ENCODE peak calls at places on chromosomes 2 and 18, in seven cellular contexts. One of them, this sample, is unnamed.

GRCh38 chr2:216717491-216717901 is 22.1 kb upstream of the IGFBP5 start:
- DNase-seq in CD4-positive, alpha-beta T cell: no peak
- DNase-seq in fibroblast of mammary gland: no peak
- DNase-seq in NCI-H1694 treated with DMSO at 0.1 percent for 48 hours: no peak
- DNase-seq in putamen: no peak
- DNase-seq in activated CD4-positive, alpha-beta T cell treated with anti-CD3 and anti-CD28 coated beads, Interleukin-2, amount 50 U/mL, for 1 hour: no peak
- DNase-seq in dorsolateral prefrontal cortex: no peak
- DNase-seq in this sample: no peak

GRCh38 chr2:65022189-65022588 is 33.0 kb downstream of the SLC1A4 start:
- DNase-seq in putamen: no peak
- DNase-seq in activated CD4-positive, alpha-beta T cell treated with anti-CD3 and anti-CD28 coated beads, Interleukin-2, amount 50 U/mL, for 1 hour: no peak
- DNase-seq in CD4-positive, alpha-beta T cell: no peak
- DNase-seq in NCI-H1694 treated with DMSO at 0.1 percent for 48 hours: no peak
- DNase-seq in fibroblast of mammary gland: no peak
- DNase-seq in dorsolateral prefrontal cortex: no peak
- DNase-seq in this sample: no peak

GRCh38 chr2:165681841-165682240 is 112.2 kb downstream of the GALNT3 start:
- DNase-seq in CD4-positive, alpha-beta T cell: no peak
- DNase-seq in fibroblast of mammary gland: no peak
- DNase-seq in putamen: peak
- DNase-seq in dorsolateral prefrontal cortex: no peak
- DNase-seq in NCI-H1694 treated with DMSO at 0.1 percent for 48 hours: no peak
- DNase-seq in activated CD4-positive, alpha-beta T cell treated with anti-CD3 and anti-CD28 coated beads, Interleukin-2, amount 50 U/mL, for 1 hour: no peak
- DNase-seq in this sample: no peak

GRCh38 chr2:127953128-127953718 is 67.5 kb upstream of the AMMECR1L start:
- DNase-seq in activated CD4-positive, alpha-beta T cell treated with anti-CD3 and anti-CD28 coated beads, Interleukin-2, amount 50 U/mL, for 1 hour: no peak
- DNase-seq in CD4-positive, alpha-beta T cell: no peak
- DNase-seq in dorsolateral prefrontal cortex: no peak
- DNase-seq in putamen: peak
- DNase-seq in fibroblast of mammary gland: peak
- DNase-seq in NCI-H1694 treated with DMSO at 0.1 percent for 48 hours: no peak
- DNase-seq in this sample: peak

GRCh38 chr2:141331127-141331526 is 799.7 kb downstream of the LRP1B start:
- DNase-seq in CD4-positive, alpha-beta T cell: no peak
- DNase-seq in activated CD4-positive, alpha-beta T cell treated with anti-CD3 and anti-CD28 coated beads, Interleukin-2, amount 50 U/mL, for 1 hour: no peak
- DNase-seq in dorsolateral prefrontal cortex: no peak
- DNase-seq in putamen: peak
- DNase-seq in fibroblast of mammary gland: peak
- DNase-seq in NCI-H1694 treated with DMSO at 0.1 percent for 48 hours: no peak
- DNase-seq in this sample: no peak

GRCh38 chr2:110678457-110679336 is 834 bp upstream of the BUB1 start:
- DNase-seq in activated CD4-positive, alpha-beta T cell treated with anti-CD3 and anti-CD28 coated beads, Interleukin-2, amount 50 U/mL, for 1 hour: no peak
- DNase-seq in fibroblast of mammary gland: no peak
- DNase-seq in dorsolateral prefrontal cortex: peak
- DNase-seq in NCI-H1694 treated with DMSO at 0.1 percent for 48 hours: no peak
- DNase-seq in putamen: peak
- DNase-seq in CD4-positive, alpha-beta T cell: no peak
- DNase-seq in this sample: peak

GRCh38 chr2:44671896-44672295 is 269.6 kb upstream of the SIX3 start:
- DNase-seq in CD4-positive, alpha-beta T cell: no peak
- DNase-seq in NCI-H1694 treated with DMSO at 0.1 percent for 48 hours: no peak
- DNase-seq in dorsolateral prefrontal cortex: no peak
- DNase-seq in putamen: no peak
- DNase-seq in activated CD4-positive, alpha-beta T cell treated with anti-CD3 and anti-CD28 coated beads, Interleukin-2, amount 50 U/mL, for 1 hour: no peak
- DNase-seq in fibroblast of mammary gland: no peak
- DNase-seq in this sample: no peak

GRCh38 chr2:120541553-120541932 is 194.1 kb upstream of the GLI2 start:
- DNase-seq in putamen: no peak
- DNase-seq in activated CD4-positive, alpha-beta T cell treated with anti-CD3 and anti-CD28 coated beads, Interleukin-2, amount 50 U/mL, for 1 hour: no peak
- DNase-seq in NCI-H1694 treated with DMSO at 0.1 percent for 48 hours: no peak
- DNase-seq in CD4-positive, alpha-beta T cell: no peak
- DNase-seq in fibroblast of mammary gland: peak
- DNase-seq in dorsolateral prefrontal cortex: no peak
- DNase-seq in this sample: no peak

GRCh38 chr18:25019086-25019860 is 332.7 kb downstream of the ZNF521 start:
- DNase-seq in NCI-H1694 treated with DMSO at 0.1 percent for 48 hours: peak
- DNase-seq in activated CD4-positive, alpha-beta T cell treated with anti-CD3 and anti-CD28 coated beads, Interleukin-2, amount 50 U/mL, for 1 hour: no peak
- DNase-seq in putamen: peak
- DNase-seq in dorsolateral prefrontal cortex: no peak
- DNase-seq in CD4-positive, alpha-beta T cell: no peak
- DNase-seq in fibroblast of mammary gland: no peak
- DNase-seq in this sample: no peak